ENCODE peak calls at places on chromosomes 13 and 19, in four cellular contexts. L is K562, F is GM12878, O is HepG2. E is an unnamed sample.

GRCh38 chr19:43759515-43759914 is 4.8 kb upstream of the SMG9 start:
- DNase-seq in O (peak; percentile 23), F (no peak), L (peak; percentile 58), E (peak; percentile 59)

GRCh38 chr13:44739539-44739938 is 163.4 kb upstream of the TSC22D1 start:
- DNase-seq in F (no peak), O (no peak), L (no peak), E (no peak)

GRCh38 chr13:102374233-102374632 is 27.6 kb downstream of the FGF14 start:
- DNase-seq in L (no peak), F (no peak), O (no peak), E (no peak)

GRCh38 chr19:5038631-5039271 is 69.8 kb downstream of the KDM4B start:
- DNase-seq in L (peak; percentile 33), F (no peak), O (peak; percentile 17), E (peak; percentile 74)

GRCh38 chr19:33171916-33172359 is 22.2 kb upstream of the LRP3 start:
- DNase-seq in O (no peak), L (no peak), F (no peak), E (no peak)

GRCh38 chr13:97849305-97849704 is 104.2 kb upstream of the IPO5 start:
- DNase-seq in O (peak; percentile 36), F (peak; percentile 8), L (peak; percentile 8), E (peak; percentile 73)

GRCh38 chr13:99314640-99315176 is 7.5 kb upstream of the GPR183 start:
- DNase-seq in O (no peak), F (no peak), L (peak; percentile 79), E (no peak)

GRCh38 chr19:4660993-4661392 is 9.1 kb downstream of the MYDGF start:
- DNase-seq in O (no peak), F (no peak), L (no peak), E (no peak)

GRCh38 chr13:30340367-30341184 is 33.2 kb upstream of the KATNAL1 start:
- DNase-seq in O (no peak), F (no peak), L (peak; percentile 67), E (no peak)

GRCh38 chr13:93778548-93778947 is 551.9 kb downstream of the GPC6 start:
- DNase-seq in O (no peak), F (no peak), L (no peak), E (no peak)

GRCh38 chr19:13014101-13014920 is 19.0 kb downstream of the NFIX start:
- DNase-seq in F (no peak), O (no peak), L (no peak), E (peak; percentile 70)

GRCh38 chr13:28830580-28830979 is 10.4 kb downstream of the MTUS2 start:
- DNase-seq in L (no peak), F (no peak), O (no peak), E (no peak)

GRCh38 chr13:113532156-113532806 is 41.8 kb upstream of the DCUN1D2 start:
- DNase-seq in O (no peak), L (no peak), F (no peak), E (peak; percentile 73)

GRCh38 chr13:107329991-107330390 is 762.1 kb upstream of the ARGLU1 start:
- DNase-seq in O (no peak), L (no peak), F (no peak), E (no peak)

GRCh38 chr19:38736036-38736412 is 8.2 kb downstream of the CAPN12 start:
- DNase-seq in O (no peak), F (no peak), L (peak; percentile 84), E (peak; percentile 58)

GRCh38 chr13:42821437-42821836 is 40.1 kb downstream of the FAM216B start:
- DNase-seq in F (no peak), L (no peak), O (no peak), E (no peak)

GRCh38 chr13:64274481-64275217 is 2859.0 kb upstream of the PCDH20 start:
- DNase-seq in O (no peak), F (no peak), L (peak; percentile 60), E (no peak)

GRCh38 chr13:110512198-110512740 is 49.3 kb downstream of the RAB20 start:
- DNase-seq in F (no peak), O (no peak), L (no peak), E (no peak)

GRCh38 chr13:22703601-22704209 is 477.1 kb upstream of the SGCG start:
- DNase-seq in L (no peak), F (no peak), O (no peak), E (no peak)

GRCh38 chr13:46182491-46182877 is 507 bp upstream of the LCP1 start:
- DNase-seq in L (no peak), O (no peak), F (no peak), E (no peak)

GRCh38 chr13:76890036-76890435 is 3.8 kb upstream of the KCTD12 start:
- DNase-seq in O (no peak), L (no peak), F (no peak), E (no peak)

GRCh38 chr13:58620171-58620570 is 988.6 kb downstream of the PCDH17 start:
- DNase-seq in O (no peak), L (no peak), F (no peak), E (peak; percentile 36)

GRCh38 chr19:2355168-2356035 is 4.7 kb upstream of the TMPRSS9 start:
- DNase-seq in F (no peak), O (no peak), L (no peak), E (no peak)

GRCh38 chr19:56504581-56504980 is 3.1 kb upstream of the ZNF471 start:
- DNase-seq in L (no peak), F (no peak), O (no peak), E (no peak)

GRCh38 chr13:35512271-35512920 is 35.9 kb upstream of the MAB21L1 start:
- DNase-seq in F (no peak), L (no peak), O (no peak), E (no peak)

GRCh38 chr13:104008571-104009435 is 942.6 kb upstream of the SLC10A2 start:
- DNase-seq in O (no peak), L (no peak), F (no peak), E (no peak)

GRCh38 chr13:84574851-84575250 is 692.6 kb upstream of the SLITRK1 start:
- DNase-seq in F (no peak), L (no peak), O (no peak), E (no peak)

GRCh38 chr13:48126944-48127814 is 32.3 kb upstream of the MED4 start:
- DNase-seq in L (peak; percentile 61), F (peak; percentile 47), O (peak; percentile 63), E (peak; percentile 88)

GRCh38 chr13:32790731-32791130 is 204.5 kb downstream of the PDS5B start:
- DNase-seq in L (peak; percentile 4), O (peak; percentile 5), F (no peak), E (peak; percentile 33)

GRCh38 chr19:31141301-31141700 is 207.9 kb downstream of the TSHZ3 start:
- DNase-seq in O (no peak), F (no peak), L (no peak), E (no peak)

GRCh38 chr19:41872775-41873647 is 4.1 kb upstream of the CD79A start:
- DNase-seq in O (peak; percentile 72), F (no peak), L (peak; percentile 85), E (peak; percentile 96)

GRCh38 chr13:30463820-30464495 is 1.8 kb downstream of the HMGB1 start:
- DNase-seq in F (no peak), O (peak; percentile 70), L (peak; percentile 44), E (no peak)

GRCh38 chr19:4108767-4109625 is 14.9 kb downstream of the MAP2K2 start:
- DNase-seq in L (no peak), F (peak; percentile 79), O (no peak), E (no peak)

GRCh38 chr13:94660695-94661324 is 51.5 kb downstream of the SOX21 start:
- DNase-seq in O (no peak), F (no peak), L (peak; percentile 63), E (peak; percentile 75)

GRCh38 chr19:10408511-10409291 is 5.4 kb upstream of the CDC37 start:
- DNase-seq in O (no peak), L (no peak), F (no peak), E (no peak)

GRCh38 chr13:33561627-33562026 is 256.3 kb upstream of the RFC3 start:
- DNase-seq in O (no peak), L (no peak), F (no peak), E (no peak)

GRCh38 chr19:18518639-18519038 is 3.2 kb downstream of the ELL start:
- DNase-seq in F (no peak), O (peak; percentile 75), L (no peak), E (no peak)
- H4K20me1 ChIP-seq in F (peaks cover 4% of the 10 kb centered on the region), O (peaks cover 14% of the 10 kb centered on the region), L (peaks cover 46% of the 10 kb centered on the region), E (peaks cover 39% of the 10 kb centered on the region)

DNA sequence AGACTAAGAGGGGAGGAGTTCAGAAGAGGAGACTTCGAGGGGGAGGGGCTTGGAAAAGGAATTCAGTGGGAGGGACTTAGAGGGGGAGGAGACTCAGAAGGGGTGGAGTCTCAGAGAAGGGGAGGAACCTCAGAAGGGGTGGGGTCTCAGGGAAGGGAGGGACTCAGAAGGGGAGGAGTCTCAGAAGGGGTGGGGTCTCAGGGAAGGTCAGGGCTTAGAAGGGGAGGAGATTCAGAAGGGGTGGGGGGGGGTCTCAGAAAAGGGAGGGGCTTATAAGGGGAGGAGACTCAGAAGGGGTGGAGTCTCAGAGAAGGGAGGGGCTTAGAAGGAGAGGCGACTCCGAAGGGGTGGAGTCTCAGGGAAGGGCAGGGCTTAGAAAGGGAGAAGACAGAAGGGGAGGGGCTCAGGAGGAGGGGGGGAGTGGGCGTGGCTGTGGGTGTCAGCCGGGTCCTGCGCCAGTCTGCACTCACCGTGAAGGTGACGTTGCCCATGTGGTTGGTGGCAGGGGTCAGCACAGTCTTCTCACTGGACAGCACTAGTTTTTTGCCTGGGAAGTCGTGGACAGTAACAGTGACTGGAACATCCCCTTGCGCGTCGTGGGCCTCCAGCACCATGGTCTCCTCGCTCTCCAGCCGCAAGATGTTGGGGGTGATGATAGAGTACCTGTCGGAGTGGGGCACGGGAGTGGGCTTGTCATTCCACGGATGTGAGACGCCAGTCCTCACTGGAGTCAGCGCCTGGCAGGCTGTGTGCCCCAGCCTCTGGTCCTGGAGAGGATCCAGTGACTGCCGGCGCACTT is 1.5 kb downstream of the C3 start:
- DNase-seq in F (no peak), O (peak; percentile 93), L (peak; percentile 93), E (peak; percentile 92)
- TF ChIP-seq JUNB in F (no peak), O (no peak), L (no peak), E (no peak)

GRCh38 chr19:898663-899062 is 5.4 kb downstream of the RNU6-9 start:
- DNase-seq in O (no peak), F (no peak), L (no peak), E (peak; percentile 79)

GRCh38 chr19:899363-900301 is 6.3 kb downstream of the RNU6-9 start:
- DNase-seq in L (no peak), O (no peak), F (no peak), E (no peak)

GRCh38 chr19:901216-902092 is 8.2 kb downstream of the RNU6-9 start:
- DNase-seq in O (no peak), L (no peak), F (no peak), E (no peak)

GRCh38 chr19:902093-902370 is 8.7 kb downstream of the RNU6-9 start:
- DNase-seq in L (no peak), F (no peak), O (no peak), E (no peak)

GRCh38 chr19:900302-901111 is 7.2 kb downstream of the RNU6-9 start:
- DNase-seq in F (no peak), L (peak; percentile 88), O (no peak), E (peak; percentile 77)
- H4K20me1 ChIP-seq in F (no peaks in the 10 kb centered on the region), L (peaks cover 12% of the 10 kb centered on the region), O (no peaks in the 10 kb centered on the region), E (peaks cover 10% of the 10 kb centered on the region)

DNA sequence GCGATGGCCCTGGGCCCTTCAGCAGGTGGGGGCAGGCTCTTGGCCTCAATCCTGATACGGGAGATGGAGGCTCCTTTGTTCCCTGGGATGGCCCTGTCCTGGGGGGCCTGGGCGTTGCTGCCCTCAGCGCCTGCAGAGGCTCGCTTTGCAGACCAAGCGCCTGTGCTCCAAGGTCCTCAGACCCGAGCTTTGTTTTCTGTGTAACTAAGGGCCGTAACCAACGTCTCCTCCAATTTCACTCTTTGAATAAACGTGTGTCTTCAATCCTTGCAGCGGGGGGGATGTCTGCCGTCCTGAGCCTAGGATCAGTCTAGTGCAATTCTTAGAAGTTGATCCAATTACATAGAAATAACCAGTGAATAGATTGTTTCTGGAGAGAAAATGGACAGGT is 5.2 kb downstream of the PTBP1 start:
- DNase-seq in O (no peak), F (no peak), L (no peak), E (peak; percentile 25)
- TF ChIP-seq JUNB in O (no peak), F (no peak), L (no peak), E (no peak)

GRCh38 chr19:55032170-55032569 is 5.9 kb downstream of the GP6 start:
- DNase-seq in F (no peak), L (no peak), O (no peak), E (no peak)
- H4K20me1 ChIP-seq in F (no peaks in the 10 kb centered on the region), L (peaks cover 10% of the 10 kb centered on the region), O (no peaks in the 10 kb centered on the region), E (peaks cover 30% of the 10 kb centered on the region)